ENCODE peak calls at places on chromosomes 1 and 21, in ten cellular contexts. R is body of pancreas, P is MCF 10A, U is astrocyte of the spinal cord, D is GM12865, I is heart left ventricle, N is GM10248, E is AG04450, Z is fibroblast of pulmonary artery, H is fibroblast of the aortic adventitia. S is an unnamed sample.

GRCh38 chr21:39610705-39611104 is 2.0 kb upstream of the B3GALT5 start:
- DNase-seq in H (no peak), P (no peak), I (no peak), Z (no peak), E (no peak), N (no peak), D (no peak), U (peak), R (no peak), S (no peak)

GRCh38 chr1:115166531-115167091 is 77.3 kb upstream of the TSPAN2 start:
- DNase-seq in Z (peak), I (no peak), D (no peak), N (no peak), E (no peak), R (no peak), H (peak), P (no peak), U (peak), S (no peak)

GRCh38 chr1:10704383-10704882 is 92.0 kb downstream of the CASZ1 start:
- DNase-seq in E (no peak), H (no peak), Z (no peak), U (no peak), N (no peak), D (no peak), R (no peak), I (no peak), P (no peak), S (no peak)

GRCh38 chr1:99438656-99439055 is 174.4 kb downstream of the PLPPR4 start:
- DNase-seq in D (no peak), H (no peak), E (no peak), I (no peak), U (no peak), Z (no peak), N (no peak), R (no peak), P (no peak), S (no peak)

GRCh38 chr1:22114083-22115012 is 28.5 kb downstream of the WNT4 start:
- DNase-seq in D (no peak), Z (peak), P (no peak), U (peak), E (peak), R (no peak), H (peak), N (no peak), I (no peak), S (no peak)

GRCh38 chr1:16960560-16961296 is 19.7 kb downstream of the MFAP2 start:
- DNase-seq in D (peak), E (no peak), Z (peak), R (peak), N (peak), H (peak), U (peak), I (peak), P (no peak), S (peak)

GRCh38 chr1:17070163-17070525 is 16.3 kb upstream of the SDHB start:
- DNase-seq in Z (no peak), E (no peak), H (no peak), D (no peak), U (no peak), N (no peak), P (no peak), I (no peak), R (no peak), S (no peak)

GRCh38 chr1:25501235-25502058 is 42.0 kb upstream of the LDLRAP1 start:
- DNase-seq in N (no peak), H (peak), D (no peak), U (no peak), P (peak), Z (peak), R (no peak), I (no peak), E (peak), S (no peak)

GRCh38 chr1:157955860-157956259 is 37.6 kb upstream of the KIRREL1 start:
- DNase-seq in H (no peak), I (no peak), P (no peak), E (no peak), U (no peak), N (no peak), Z (no peak), D (no peak), R (no peak), S (no peak)

GRCh38 chr1:228647523-228648444 is 87.5 kb upstream of the RHOU start:
- DNase-seq in D (peak), P (peak), R (peak), N (peak), U (peak), H (peak), Z (peak), E (no peak), I (no peak), S (no peak)

GRCh38 chr1:230833511-230833910 is 34.8 kb downstream of the C1orf198 start:
- DNase-seq in I (no peak), U (no peak), D (no peak), Z (no peak), H (no peak), R (no peak), E (no peak), P (no peak), N (no peak), S (no peak)

GRCh38 chr1:205483372-205483771 is 21.1 kb upstream of the CDK18 start:
- DNase-seq in E (no peak), P (no peak), U (no peak), H (no peak), N (no peak), R (no peak), D (no peak), Z (no peak), I (no peak), S (no peak)

GRCh38 chr1:228664399-228664914 is 70.8 kb upstream of the RHOU start:
- DNase-seq in H (peak), I (peak), N (peak), R (peak), U (peak), P (peak), E (peak), Z (peak), D (peak), S (peak)

GRCh38 chr1:116943438-116943837 is 33.7 kb downstream of the PTGFRN start:
- DNase-seq in H (no peak), P (no peak), R (no peak), U (no peak), I (no peak), E (no peak), Z (no peak), N (no peak), D (peak), S (peak)

GRCh38 chr1:246629976-246630375 is 63.7 kb downstream of the CNST start:
- DNase-seq in N (peak), P (no peak), H (no peak), R (no peak), D (no peak), E (no peak), Z (no peak), I (no peak), U (no peak), S (peak)

GRCh38 chr1:115545791-115546733 is 95.7 kb upstream of the VANGL1 start:
- DNase-seq in R (peak), E (peak), U (peak), H (peak), I (peak), D (peak), N (peak), P (peak), Z (peak), S (no peak)

GRCh38 chr1:26744075-26744958 is 43.4 kb upstream of the PIGV start:
- DNase-seq in H (peak), E (peak), Z (peak), I (peak), R (peak), N (peak), D (peak), P (peak), U (peak), S (peak)

GRCh38 chr1:116794804-116795481 is 40.7 kb downstream of the CD2 start:
- DNase-seq in P (no peak), R (no peak), U (no peak), E (no peak), I (no peak), Z (no peak), D (peak), H (no peak), N (peak), S (peak)

GRCh38 chr21:26124421-26124833 is 46.1 kb downstream of the APP start:
- DNase-seq in H (peak), P (peak), I (no peak), U (peak), E (no peak), R (no peak), N (no peak), Z (peak), D (no peak), S (no peak)

GRCh38 chr1:25030674-25031589 is 100.9 kb upstream of the RUNX3 start:
- DNase-seq in E (no peak), H (no peak), P (peak), N (peak), D (peak), R (no peak), Z (no peak), I (no peak), U (peak), S (peak)

GRCh38 chr1:64493864-64494263 is 23.9 kb downstream of the CACHD1 start:
- DNase-seq in Z (no peak), I (no peak), N (no peak), R (no peak), E (no peak), D (no peak), H (no peak), U (no peak), P (no peak), S (no peak)

GRCh38 chr1:224014328-224014649 is 99.6 kb upstream of the FBXO28 start:
- DNase-seq in H (peak), U (no peak), R (no peak), Z (no peak), P (peak), N (no peak), D (no peak), E (no peak), I (no peak), S (no peak)

GRCh38 chr1:62407398-62408009 is 29.3 kb upstream of the USP1 start:
- DNase-seq in I (no peak), H (peak), Z (peak), D (peak), E (peak), U (peak), N (peak), R (no peak), P (peak), S (peak)

GRCh38 chr1:213688655-213689054 is 299.1 kb upstream of the PROX1 start:
- DNase-seq in E (no peak), H (no peak), D (no peak), I (no peak), U (no peak), Z (no peak), P (no peak), N (no peak), R (no peak), S (no peak)

GRCh38 chr1:175023043-175023921 is at the start of gene MRPS14:
- DNase-seq in I (peak), Z (peak), R (peak), P (peak), D (peak), H (peak), E (peak), U (peak), N (peak), S (peak)

GRCh38 chr1:84166797-84167196 is 22.7 kb downstream of the PRKACB start:
- DNase-seq in D (peak), U (no peak), I (no peak), R (no peak), H (no peak), E (no peak), N (no peak), P (no peak), Z (no peak), S (no peak)

GRCh38 chr1:212368073-212368484 is 46.6 kb downstream of the PACC1 start:
- DNase-seq in D (peak), U (peak), H (peak), Z (peak), N (peak), I (peak), R (peak), E (peak), P (peak), S (peak)

GRCh38 chr21:45304945-45305344 is 17.2 kb upstream of the POFUT2 start:
- DNase-seq in E (no peak), Z (no peak), U (no peak), P (no peak), N (no peak), H (no peak), R (peak), D (no peak), I (no peak), S (no peak)

GRCh38 chr1:236370397-236370796 is 23.7 kb upstream of the EDARADD start:
- DNase-seq in U (no peak), D (no peak), R (no peak), H (no peak), Z (no peak), I (no peak), P (no peak), E (no peak), N (no peak), S (no peak)

DNA sequence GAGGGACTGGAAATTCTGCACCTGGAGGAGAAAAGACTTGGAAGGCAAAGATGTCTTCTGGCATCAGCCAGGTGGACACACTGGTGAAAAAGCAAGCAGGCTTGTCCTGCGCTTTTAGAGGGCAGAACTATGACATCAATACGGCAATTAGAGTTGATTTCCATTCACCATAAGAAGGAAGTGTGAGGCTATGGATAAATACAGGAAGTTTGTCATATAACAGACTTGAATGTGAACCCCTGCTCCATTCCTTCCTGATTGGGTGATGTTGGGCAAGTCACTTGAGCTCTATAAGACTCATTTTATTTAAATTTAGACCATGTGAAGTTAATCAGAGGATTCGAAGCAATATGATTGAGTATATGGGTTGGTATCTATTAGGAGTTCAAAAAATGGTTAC is 137.8 kb downstream of the PLPP3 start:
- DNase-seq in P (no peak), I (no peak), U (no peak), D (no peak), H (no peak), E (no peak), N (no peak), Z (no peak), R (no peak), S (no peak)
- TF ChIP-seq CTCF in P (no peak), I (no peak), U (no peak), D (no peak), H (no peak), E (no peak), N (no peak), Z (no peak), R (no peak), S (no peak)

DNA sequence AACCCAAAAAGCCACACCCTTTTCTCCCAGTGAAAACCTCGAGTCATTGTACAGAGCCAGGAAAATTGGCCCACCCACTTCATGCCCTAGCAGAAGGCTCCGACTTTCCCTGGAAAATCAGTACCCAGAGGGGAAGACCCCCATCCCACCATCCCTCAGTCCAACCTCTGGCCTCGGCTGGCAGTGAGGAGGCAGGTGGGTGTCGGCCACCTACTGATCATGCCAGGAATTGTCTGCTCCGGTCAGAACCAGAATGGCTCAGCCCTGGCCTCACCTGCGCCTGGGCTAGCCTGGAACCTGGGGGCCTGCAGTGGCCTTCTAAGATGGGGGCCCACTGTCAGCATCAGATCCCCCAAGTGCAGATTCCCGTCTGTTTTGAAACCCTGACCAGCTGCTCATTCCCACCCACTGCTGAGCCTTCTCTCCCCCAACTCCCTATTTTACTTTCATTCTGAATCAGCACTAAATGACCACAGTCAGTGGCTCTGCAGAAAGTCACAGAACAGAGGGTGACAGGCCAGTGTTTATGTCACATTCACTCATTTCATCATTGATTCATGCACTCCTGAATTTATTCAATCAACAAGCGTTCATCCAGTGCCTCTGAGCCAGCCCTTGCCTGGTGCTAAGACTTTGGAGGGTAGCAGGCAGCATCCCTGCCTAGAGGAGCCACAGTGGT is 3.0 kb upstream of the S100A9 start:
- DNase-seq in P (no peak), E (no peak), R (no peak), I (no peak), N (peak), D (no peak), U (no peak), Z (no peak), H (no peak), S (peak)
- TF ChIP-seq CTCF in P (peak), E (no peak), R (no peak), I (no peak), N (no peak), D (no peak), U (no peak), Z (no peak), H (no peak), S (no peak)

GRCh38 chr21:30129246-30129645 is 37.4 kb downstream of the CLDN17 start:
- DNase-seq in U (no peak), H (no peak), R (no peak), Z (no peak), D (no peak), E (no peak), I (no peak), N (no peak), P (no peak), S (no peak)

DNA sequence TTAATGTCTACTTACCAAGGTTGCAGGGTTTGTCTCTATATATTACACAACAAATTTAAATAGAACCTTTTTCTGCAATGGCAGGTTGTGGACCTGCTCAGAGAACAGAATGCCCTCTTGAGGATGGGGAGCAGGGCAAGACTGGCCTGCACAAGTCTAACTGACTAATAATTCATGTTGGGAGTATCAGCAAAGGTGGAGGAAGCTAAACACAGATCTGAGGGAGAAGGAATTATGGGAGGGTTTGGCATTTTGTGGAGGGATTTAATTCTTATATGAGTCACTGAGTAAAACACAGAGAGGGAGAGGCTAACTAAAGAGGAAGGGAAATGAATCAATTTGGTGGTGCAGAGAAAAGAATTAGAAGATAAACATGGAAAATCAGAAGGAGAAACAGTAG is 40.0 kb downstream of the CLDN17 start:
- DNase-seq in U (no peak), Z (no peak), H (no peak), N (no peak), D (no peak), R (no peak), E (no peak), P (peak), I (no peak), S (no peak)
- TF ChIP-seq CTCF in U (no peak), Z (no peak), H (no peak), N (no peak), D (no peak), R (no peak), E (no peak), P (no peak), I (no peak), S (no peak)

GRCh38 chr1:111448918-111449702 is at the start of the genes ATP5PB and WDR77:
- DNase-seq in E (peak), P (peak), R (peak), Z (peak), I (peak), N (peak), H (peak), U (peak), D (peak), S (peak)
- TF ChIP-seq CTCF in E (no peak), P (no peak), R (no peak), Z (no peak), I (no peak), N (no peak), H (no peak), U (no peak), D (no peak), S (no peak)

GRCh38 chr1:169271094-169271493 is 96.5 kb downstream of the NME7 start:
- DNase-seq in I (no peak), H (peak), E (no peak), Z (peak), U (no peak), P (peak), N (peak), D (no peak), R (no peak), S (peak)
- TF ChIP-seq CTCF in I (peak), H (peak), E (no peak), Z (peak), U (no peak), P (peak), N (no peak), D (no peak), R (peak), S (no peak)

DNA sequence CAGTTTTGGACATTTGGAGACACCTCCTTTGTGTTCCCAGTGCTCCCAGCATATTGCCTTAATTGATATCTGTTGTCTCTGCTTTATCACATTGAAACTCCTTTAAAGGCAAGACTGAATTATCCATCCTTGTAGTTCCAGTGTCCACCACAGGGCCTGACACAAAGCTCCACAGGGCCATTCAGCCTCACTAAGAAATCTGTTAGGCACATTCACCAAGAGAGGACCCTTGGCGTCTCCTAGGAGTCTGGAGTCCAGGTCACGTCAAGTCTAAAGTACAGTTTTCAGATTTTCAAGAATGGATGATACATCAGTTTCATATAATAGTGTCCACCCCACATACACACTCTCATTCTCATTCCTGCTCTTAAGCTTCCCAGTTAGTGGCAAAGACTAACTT is 4.8 kb downstream of the ACP6 start:
- DNase-seq in R (no peak), Z (no peak), E (no peak), U (no peak), D (no peak), P (no peak), N (no peak), I (no peak), H (no peak), S (no peak)
- TF ChIP-seq CTCF in R (no peak), Z (peak), E (peak), U (peak), D (peak), P (peak), N (no peak), I (no peak), H (peak), S (no peak)

S was measured in GM13977.